ENCODE peak calls at places on chromosomes 5 and 9, in seven cellular contexts. N is adipocyte; C is ureter; L is midbrain; Z is HTR-8/SVneo; W is tibial artery; G is CD4-positive, CD25-positive, alpha-beta regulatory T cell. J is an unnamed sample.

GRCh38 chr9:83536332-83536731 is 1.9 kb downstream of the FRMD3 start:
- DNase-seq in N (no peak), C (no peak), L (no peak), Z (no peak), W (no peak), G (no peak), J (no peak)

GRCh38 chr9:127767909-127768331 is 10.5 kb downstream of the SH2D3C start:
- DNase-seq in N (no peak), C (no peak), L (no peak), Z (no peak), W (no peak), G (no peak), J (no peak)

GRCh38 chr9:126853667-126854066 is 6.8 kb upstream of the ZBTB34 start:
- DNase-seq in N (peak), C (no peak), L (no peak), Z (no peak), W (no peak), G (no peak), J (no peak)

GRCh38 chr5:71960196-71960595 is 147.1 kb upstream of the MAP1B start:
- DNase-seq in N (no peak), C (no peak), L (no peak), Z (no peak), W (no peak), G (no peak), J (no peak)

GRCh38 chr5:78601622-78602314 is 46.8 kb downstream of the LHFPL2 start:
- DNase-seq in N (no peak), C (no peak), L (no peak), Z (no peak), W (no peak), G (no peak), J (peak)

GRCh38 chr9:4984171-4984570 is 901 bp upstream of the JAK2 start:
- DNase-seq in N (no peak), C (no peak), L (peak), Z (peak), W (no peak), G (no peak), J (peak)

GRCh38 chr9:3441197-3441816 is 84.5 kb downstream of the RFX3 start:
- DNase-seq in N (peak), C (peak), L (peak), Z (peak), W (peak), G (peak), J (peak)

GRCh38 chr5:146426853-146427618 is 20.1 kb upstream of the TCERG1 start:
- DNase-seq in N (peak), C (no peak), L (peak), Z (peak), W (no peak), G (no peak), J (peak)

GRCh38 chr9:114278881-114279570 is 43.9 kb upstream of the ORM1 start:
- DNase-seq in N (peak), C (peak), L (no peak), Z (peak), W (peak), G (no peak), J (peak)

GRCh38 chr5:72108200-72109050 is 1.1 kb downstream of the MAP1B start:
- DNase-seq in N (peak), C (peak), L (peak), Z (peak), W (peak), G (no peak), J (peak)

GRCh38 chr9:35258665-35259474 is 97.1 kb downstream of the UNC13B start:
- DNase-seq in N (peak), C (peak), L (peak), Z (peak), W (peak), G (peak), J (peak)

GRCh38 chr5:172696171-172696849 is 55.2 kb downstream of the NEURL1B start:
- DNase-seq in N (no peak), C (no peak), L (no peak), Z (no peak), W (peak), G (no peak), J (no peak)

GRCh38 chr9:134808393-134808792 is 72.2 kb upstream of the FCN2 start:
- DNase-seq in N (no peak), C (no peak), L (no peak), Z (no peak), W (no peak), G (no peak), J (no peak)

GRCh38 chr5:143434261-143435206 is 31.0 kb upstream of the NR3C1 start:
- DNase-seq in N (no peak), C (no peak), L (no peak), Z (no peak), W (no peak), G (peak), J (no peak)

GRCh38 chr9:106622148-106622547 is 240.8 kb upstream of the ZNF462 start:
- DNase-seq in N (no peak), C (no peak), L (no peak), Z (no peak), W (no peak), G (no peak), J (no peak)

GRCh38 chr5:147573171-147573570 is 63.3 kb upstream of the DPYSL3 start:
- DNase-seq in N (no peak), C (no peak), L (no peak), Z (no peak), W (no peak), G (no peak), J (no peak)

GRCh38 chr5:14816999-14817761 is 54.4 kb downstream of the ANKH start:
- DNase-seq in N (peak), C (no peak), L (no peak), Z (peak), W (peak), G (no peak), J (peak)

GRCh38 chr5:23112237-23112636 is 259.1 kb upstream of the CDH12 start:
- DNase-seq in N (no peak), C (no peak), L (no peak), Z (no peak), W (no peak), G (no peak), J (no peak)

GRCh38 chr5:64229163-64229774 is 63.6 kb downstream of the RNF180 start:
- DNase-seq in N (peak), C (no peak), L (peak), Z (peak), W (no peak), G (no peak), J (peak)

GRCh38 chr9:115687356-115687755 is 466.2 kb upstream of the PAPPA start:
- DNase-seq in N (no peak), C (no peak), L (no peak), Z (no peak), W (no peak), G (no peak), J (no peak)

GRCh38 chr5:173163219-173163618 is 18.9 kb downstream of the BNIP1 start:
- DNase-seq in N (peak), C (no peak), L (no peak), Z (no peak), W (no peak), G (no peak), J (no peak)

GRCh38 chr9:738209-738915 is 103.1 kb upstream of the DMRT1 start:
- DNase-seq in N (peak), C (peak), L (no peak), Z (peak), W (peak), G (no peak), J (peak)

GRCh38 chr9:14238044-14238443 is 75.9 kb downstream of the NFIB start:
- DNase-seq in N (peak), C (no peak), L (no peak), Z (peak), W (no peak), G (no peak), J (peak)

GRCh38 chr5:86030753-86031152 is 587.0 kb upstream of the COX7C start:
- DNase-seq in N (no peak), C (no peak), L (no peak), Z (no peak), W (no peak), G (no peak), J (no peak)

GRCh38 chr9:96626912-96627311 is 7.3 kb upstream of the CDC14B start:
- DNase-seq in N (no peak), C (no peak), L (no peak), Z (no peak), W (no peak), G (no peak), J (no peak)

GRCh38 chr9:129177443-129177790 is 644 bp downstream of the IER5L start:
- DNase-seq in N (no peak), C (no peak), L (peak), Z (no peak), W (no peak), G (no peak), J (no peak)

GRCh38 chr9:136671646-136672430 is 9.1 kb downstream of the EGFL7 start:
- DNase-seq in N (peak), C (no peak), L (no peak), Z (no peak), W (no peak), G (no peak), J (no peak)

GRCh38 chr5:473344-474192 is 30.6 kb downstream of the EXOC3 start:
- DNase-seq in N (peak), C (no peak), L (no peak), Z (peak), W (no peak), G (no peak), J (no peak)

GRCh38 chr5:87081511-87082372 is 185.9 kb upstream of the RASA1 start:
- DNase-seq in N (no peak), C (no peak), L (peak), Z (no peak), W (peak), G (no peak), J (no peak)

GRCh38 chr5:178230879-178231735 is 1.5 kb downstream of the PHYKPL start:
- DNase-seq in N (peak), C (no peak), L (peak), Z (no peak), W (no peak), G (no peak), J (no peak)

GRCh38 chr9:93368437-93368836 is 83.0 kb upstream of the FAM120A start:
- DNase-seq in N (no peak), C (no peak), L (no peak), Z (no peak), W (no peak), G (no peak), J (no peak)

GRCh38 chr5:35138232-35138631 is 90.5 kb upstream of the AGXT2 start:
- DNase-seq in N (peak), C (no peak), L (no peak), Z (peak), W (no peak), G (no peak), J (no peak)

J was measured in H4.